ENCODE peak calls at places on chromosome 17, in nine cellular contexts. U is HFFc6; B is DMS79 treated with DMSO at 0.1 percent for 48 hours; I is left ventricle myocardium inferior; C is fibroblast of the conjunctiva; W is Karpas-422; E is activated CD8-positive, alpha-beta T cell treated with anti-CD3 and anti-CD28 coated beads, Interleukin-2, amount 10 ng/mL, durations not matched to agents 7 days and 5 days; V is KG1; G is T-helper 9 cell. X is an unnamed sample.

GRCh38 chr17:45341389-45342158 is 24.8 kb upstream of the MAP3K14 start:
- DNase-seq in U (peak; percentile 93), B (no peak), I (peak; percentile 81), C (peak; percentile 81), W (no peak), E (no peak), V (no peak), G (no peak), X (peak; percentile 92)

GRCh38 chr17:73203788-73204479 is 11.1 kb downstream of the COG1 start:
- DNase-seq in U (no peak), B (no peak), I (no peak), C (no peak), W (no peak), E (peak; percentile 68), V (peak; percentile 74), G (peak; percentile 14), X (no peak)

GRCh38 chr17:39270923-39271322 is 45.2 kb upstream of the STAC2 start:
- DNase-seq in U (peak; percentile 61), B (no peak), I (no peak), C (peak; percentile 90), W (peak; percentile 86), E (no peak), V (no peak), G (no peak), X (peak; percentile 51)

GRCh38 chr17:17398188-17398927 is 78.4 kb upstream of the MED9 start:
- DNase-seq in U (no peak), B (no peak), I (peak; percentile 45), C (no peak), W (no peak), E (no peak), V (no peak), G (no peak), X (no peak)

GRCh38 chr17:74018116-74018515 is 185.4 kb upstream of the RPL38 start:
- DNase-seq in U (no peak), B (no peak), I (no peak), C (no peak), W (no peak), E (no peak), V (no peak), G (no peak), X (no peak)

GRCh38 chr17:81332118-81332834 is 37.2 kb upstream of the SLC38A10 start:
- DNase-seq in U (no peak), B (no peak), I (no peak), C (no peak), W (no peak), E (no peak), V (no peak), G (no peak), X (no peak)

GRCh38 chr17:75565066-75565465 is 22.5 kb upstream of the MYO15B start:
- DNase-seq in U (peak; percentile 45), B (no peak), I (no peak), C (no peak), W (no peak), E (no peak), V (no peak), G (no peak), X (no peak)

GRCh38 chr17:35404360-35404759 is 27.9 kb downstream of the SLFN12 start:
- DNase-seq in U (no peak), B (no peak), I (no peak), C (no peak), W (no peak), E (peak; percentile 39), V (no peak), G (no peak), X (no peak)

GRCh38 chr17:76273923-76274558 is 8.9 kb downstream of the UBALD2 start:
- DNase-seq in U (no peak), B (no peak), I (no peak), C (no peak), W (no peak), E (no peak), V (no peak), G (no peak), X (peak; percentile 65)

GRCh38 chr17:17168401-17168800 is 37.7 kb downstream of the PLD6 start:
- DNase-seq in U (no peak), B (no peak), I (no peak), C (no peak), W (no peak), E (no peak), V (no peak), G (no peak), X (peak; percentile 64)

GRCh38 chr17:16450028-16450427 is 34.7 kb downstream of the TRPV2 start:
- DNase-seq in U (no peak), B (no peak), I (no peak), C (no peak), W (no peak), E (no peak), V (no peak), G (no peak), X (no peak)

GRCh38 chr17:76940738-76941350 is 72.6 kb downstream of the MGAT5B start:
- DNase-seq in U (no peak), B (no peak), I (no peak), C (no peak), W (peak; percentile 74), E (no peak), V (no peak), G (no peak), X (peak; percentile 86)

GRCh38 chr17:48997103-48997826 is at the start of gene IGF2BP1:
- DNase-seq in U (peak; percentile 38), B (no peak), I (no peak), C (no peak), W (no peak), E (no peak), V (no peak), G (no peak), X (peak; percentile 94)

GRCh38 chr17:27559506-27559931 is 71.5 kb upstream of the LGALS9 start:
- DNase-seq in U (no peak), B (no peak), I (no peak), C (peak; percentile 41), W (no peak), E (no peak), V (no peak), G (no peak), X (peak; percentile 61)

GRCh38 chr17:64950871-64951270 is 31.6 kb upstream of the LRRC37A3 start:
- DNase-seq in U (no peak), B (no peak), I (no peak), C (no peak), W (no peak), E (no peak), V (no peak), G (no peak), X (no peak)

GRCh38 chr17:10754109-10754508 is 24.3 kb upstream of the TMEM220 start:
- DNase-seq in U (no peak), B (no peak), I (no peak), C (no peak), W (peak; percentile 78), E (peak; percentile 42), V (no peak), G (no peak), X (peak; percentile 69)

GRCh38 chr17:79137015-79137770 is 62.6 kb downstream of the ENGASE start:
- DNase-seq in U (no peak), B (peak; percentile 53), I (no peak), C (no peak), W (no peak), E (no peak), V (no peak), G (no peak), X (peak; percentile 73)